ENCODE peak calls at places on chromosomes 7 and 10, in six cellular contexts. V, B, A, E, K and R are unnamed samples. For H3K4me1, the result is how much of the 10 kb centered on the place peaks cover.

GRCh38 chr10:6778992-6779701 is 199.1 kb upstream of the PRKCQ start:
- DNase-seq in E (peak), B (no peak), A (no peak), V (peak), K (no peak), R (peak)

GRCh38 chr7:108124820-108125219 is 5.3 kb downstream of the LAMB4 start:
- DNase-seq in K (no peak), A (no peak), B (no peak), E (no peak), V (peak), R (no peak)

GRCh38 chr10:109647627-109648026 is 275.7 kb downstream of the XPNPEP1 start:
- DNase-seq in A (no peak), E (no peak), B (no peak), V (no peak), K (peak), R (no peak)

GRCh38 chr10:49083256-49083655 is 32.1 kb downstream of the VSTM4 start:
- DNase-seq in B (peak), A (no peak), E (no peak), K (no peak), V (peak), R (no peak)

GRCh38 chr7:87886875-87887274 is 10.6 kb downstream of the DBF4 start:
- DNase-seq in B (no peak), E (peak), V (peak), K (no peak), A (no peak), R (no peak)

GRCh38 chr10:35336921-35337741 is 822 bp downstream of the CCNY start:
- DNase-seq in V (no peak), B (no peak), A (no peak), K (peak), E (peak), R (no peak)

GRCh38 chr7:106460792-106461254 is 176.0 kb upstream of the NAMPT start:
- DNase-seq in K (no peak), A (no peak), B (no peak), V (no peak), E (peak), R (peak)

GRCh38 chr7:18004372-18004771 is 23.3 kb downstream of the PRPS1L1 start:
- DNase-seq in V (no peak), E (no peak), B (no peak), K (no peak), A (no peak), R (no peak)

GRCh38 chr7:105689093-105689819 is 108.0 kb upstream of the EFCAB10 start:
- DNase-seq in B (no peak), V (no peak), A (no peak), K (no peak), E (no peak), R (no peak)

GRCh38 chr7:87147500-87147899 is 4.8 kb upstream of the DMTF1 start:
- DNase-seq in E (peak), A (no peak), B (no peak), K (no peak), V (no peak), R (no peak)

GRCh38 chr7:78649976-78650375 is 803.5 kb downstream of the MAGI2 start:
- DNase-seq in V (no peak), A (no peak), B (no peak), K (no peak), E (no peak), R (no peak)

GRCh38 chr7:139054101-139054500 is 18.3 kb upstream of the ZC3HAV1L start:
- DNase-seq in K (no peak), B (no peak), E (peak), A (no peak), V (no peak), R (no peak)

GRCh38 chr10:62062752-62063512 is 161.4 kb downstream of the ARID5B start:
- DNase-seq in V (no peak), E (no peak), A (no peak), B (no peak), K (no peak), R (no peak)

GRCh38 chr7:31642681-31643115 is 44.3 kb upstream of the PPP1R17 start:
- DNase-seq in B (no peak), K (no peak), A (no peak), V (no peak), E (no peak), R (no peak)

GRCh38 chr7:73364006-73364728 is 36.2 kb downstream of the FKBP6 start:
- DNase-seq in K (no peak), A (no peak), V (no peak), B (no peak), E (no peak), R (no peak)

GRCh38 chr10:132368881-132369635 is 27.9 kb upstream of the PWWP2B start:
- DNase-seq in B (no peak), V (no peak), K (no peak), E (no peak), A (no peak), R (no peak)

GRCh38 chr10:101901340-101901739 is 57.7 kb upstream of the KCNIP2 start:
- DNase-seq in V (no peak), A (no peak), B (no peak), E (no peak), K (no peak), R (no peak)

GRCh38 chr10:89332092-89332633 is 4.4 kb downstream of the IFIT3 start:
- DNase-seq in V (peak), A (no peak), K (no peak), B (peak), E (peak), R (no peak)

GRCh38 chr7:104059103-104059502 is 69.6 kb upstream of the RELN start:
- DNase-seq in A (no peak), E (no peak), B (no peak), K (no peak), V (no peak), R (no peak)

GRCh38 chr10:77391605-77392235 is 245.9 kb downstream of the KCNMA1 start:
- DNase-seq in B (peak), V (peak), K (peak), A (peak), E (peak), R (no peak)

GRCh38 chr7:144255471-144255897 is 9.1 kb downstream of the OR2A7 start:
- DNase-seq in A (no peak), K (no peak), B (no peak), V (no peak), E (no peak), R (no peak)

GRCh38 chr7:134290286-134290685 is 26.4 kb downstream of the SLC35B4 start:
- DNase-seq in E (peak), K (no peak), V (peak), A (no peak), B (no peak), R (peak)

GRCh38 chr10:124719213-124719851 is 24.8 kb downstream of the FAM53B start:
- DNase-seq in V (peak), A (no peak), E (peak), K (peak), B (peak), R (no peak)
- TF ChIP-seq CTCF in V (peak), A (no peak), E (peak), K (peak), B (peak), R (peak)

GRCh38 chr7:131072505-131073091 is 255.1 kb upstream of the MKLN1 start:
- DNase-seq in A (no peak), B (no peak), E (peak), V (peak), K (no peak), R (no peak)
- H3K4me1 ChIP-seq in A (under half), B (under half), E (under half), V (under half), K (under half), R (under half)

GRCh38 chr7:30150711-30151110 is 15.9 kb downstream of the MTURN start:
- DNase-seq in E (no peak), V (no peak), A (no peak), K (no peak), B (no peak), R (no peak)

GRCh38 chr7:30148426-30148825 is 13.6 kb downstream of the MTURN start:
- DNase-seq in B (no peak), K (no peak), V (no peak), E (no peak), A (no peak), R (no peak)

GRCh38 chr7:30148951-30149459 is 14.2 kb downstream of the MTURN start:
- DNase-seq in E (no peak), K (no peak), A (no peak), V (no peak), B (no peak), R (peak)

GRCh38 chr7:30147785-30148184 is 13.0 kb downstream of the MTURN start:
- DNase-seq in A (no peak), B (no peak), K (no peak), V (no peak), E (no peak), R (no peak)

GRCh38 chr7:30149640-30150272 is 15.0 kb downstream of the MTURN start:
- DNase-seq in B (no peak), A (no peak), K (no peak), V (no peak), E (no peak), R (no peak)
- H3K27ac ChIP-seq in B (no peak), A (no peak), K (no peak), V (no peak), E (no peak), R (peak)

GRCh38 chr10:125008689-125009579 is 67.0 kb downstream of the ZRANB1 start:
- DNase-seq in A (no peak), B (no peak), K (peak), V (no peak), E (no peak), R (no peak)
- TF ChIP-seq CTCF in A (no peak), B (no peak), K (peak), V (no peak), E (no peak), R (no peak)

GRCh38 chr10:98967601-98968000 is 268.1 kb downstream of the HPSE2 start:
- DNase-seq in K (no peak), B (no peak), A (no peak), V (peak), E (no peak), R (no peak)

GRCh38 chr10:98971464-98971863 is 264.2 kb downstream of the HPSE2 start:
- DNase-seq in B (no peak), E (no peak), A (no peak), V (peak), K (no peak), R (no peak)
- H3K4me1 ChIP-seq in B (under half), E (under half), A (under half), V (under half), K (under half), R (under half)

GRCh38 chr10:122461729-122462532 is 578 bp downstream of the HTRA1 start:
- DNase-seq in E (peak), A (no peak), K (no peak), B (no peak), V (no peak), R (no peak)
- H3K27ac ChIP-seq in E (peak), A (peak), K (peak), B (peak), V (peak), R (peak)

GRCh38 chr7:51224811-51225581 is 91.6 kb downstream of the COBL start:
- DNase-seq in A (no peak), K (peak), B (no peak), E (peak), V (no peak), R (peak)
- TF ChIP-seq CTCF in A (no peak), K (peak), B (no peak), E (peak), V (no peak), R (peak)

GRCh38 chr10:131230641-131231322 is 80.7 kb downstream of the TCERG1L start:
- DNase-seq in E (no peak), K (no peak), V (no peak), B (no peak), A (no peak), R (no peak)

GRCh38 chr10:131231965-131232541 is 79.5 kb downstream of the TCERG1L start:
- DNase-seq in V (no peak), E (no peak), K (no peak), B (no peak), A (no peak), R (no peak)

GRCh38 chr10:131233611-131234258 is 77.8 kb downstream of the TCERG1L start:
- DNase-seq in A (no peak), K (no peak), B (no peak), V (no peak), E (no peak), R (no peak)

GRCh38 chr10:131230166-131230565 is 81.4 kb downstream of the TCERG1L start:
- DNase-seq in B (no peak), V (no peak), E (no peak), A (no peak), K (no peak), R (no peak)

GRCh38 chr10:131231323-131231964 is 80.1 kb downstream of the TCERG1L start:
- DNase-seq in E (no peak), K (no peak), V (no peak), A (no peak), B (no peak), R (no peak)
- H3K4me1 ChIP-seq in E (under half), K (under half), V (under half), A (under half), B (under half), R (under half)

GRCh38 chr10:12766222-12766621 is 235.3 kb downstream of the CCDC3 start:
- DNase-seq in A (no peak), V (no peak), B (no peak), E (no peak), K (no peak), R (no peak)
- H3K27ac ChIP-seq in A (no peak), V (no peak), B (no peak), E (no peak), K (no peak), R (no peak)